ENCODE peak calls at places on chromosomes 16 and 17, in five cellular contexts. G is NCI-H510A treated with DMSO at 0.1 percent for 48 hours, J is OCI-M1, D is SW 1271, H is fibroblast of the conjunctiva. X is an unnamed sample.

GRCh38 chr16:81424761-81425160 is 19.8 kb upstream of the CMIP start:
- DNase-seq in G (no peak), J (peak), D (no peak), H (no peak), X (no peak)

GRCh38 chr17:82030470-82031302 is 792 bp upstream of the RAC3 start:
- DNase-seq in G (peak), J (peak), D (peak), H (peak), X (peak)

GRCh38 chr17:27551701-27552466 is 79.1 kb upstream of the LGALS9 start:
- DNase-seq in G (peak), J (no peak), D (no peak), H (no peak), X (no peak)

GRCh38 chr17:79789943-79790804 is 6.7 kb downstream of the CBX8 start:
- DNase-seq in G (no peak), J (peak), D (no peak), H (no peak), X (no peak)

GRCh38 chr17:4176803-4177472 is 33.9 kb downstream of the CYB5D2 start:
- DNase-seq in G (no peak), J (no peak), D (no peak), H (no peak), X (no peak)

GRCh38 chr16:83200005-83200779 is 573.4 kb downstream of the CDH13 start:
- DNase-seq in G (peak), J (peak), D (no peak), H (no peak), X (peak)

GRCh38 chr16:46721885-46722284 is 26.3 kb downstream of the MYLK3 start:
- DNase-seq in G (no peak), J (no peak), D (no peak), H (no peak), X (no peak)

GRCh38 chr16:77840623-77841274 is 52.4 kb downstream of the VAT1L start:
- DNase-seq in G (no peak), J (no peak), D (no peak), H (peak), X (no peak)

GRCh38 chr16:30131869-30132475 is 9.0 kb upstream of the MAPK3 start:
- DNase-seq in G (peak), J (no peak), D (no peak), H (no peak), X (no peak)

GRCh38 chr17:79990051-79990592 is 45.5 kb downstream of the TBC1D16 start:
- DNase-seq in G (no peak), J (no peak), D (no peak), H (no peak), X (no peak)

GRCh38 chr16:50326835-50327465 is 41.8 kb downstream of the BRD7 start:
- DNase-seq in G (peak), J (peak), D (no peak), H (peak), X (no peak)

GRCh38 chr17:77831497-77832179 is 126.9 kb upstream of the TNRC6C start:
- DNase-seq in G (no peak), J (no peak), D (no peak), H (peak), X (peak)

GRCh38 chr17:54493691-54494090 is 407.0 kb upstream of the TOM1L1 start:
- DNase-seq in G (no peak), J (no peak), D (no peak), H (no peak), X (no peak)

GRCh38 chr16:58511933-58512815 is 3.1 kb upstream of the SETD6 start:
- DNase-seq in G (peak), J (peak), D (no peak), H (peak), X (peak)

GRCh38 chr17:63830278-63830677 is 2.8 kb upstream of the FTSJ3 start:
- DNase-seq in G (no peak), J (no peak), D (no peak), H (no peak), X (no peak)

GRCh38 chr17:68198931-68199836 is 48.7 kb upstream of the AMZ2 start:
- DNase-seq in G (peak), J (no peak), D (no peak), H (no peak), X (no peak)

GRCh38 chr16:882256-882655 is 81.7 kb upstream of the GNG13 start:
- DNase-seq in G (no peak), J (no peak), D (no peak), H (no peak), X (no peak)

GRCh38 chr17:17108681-17109049 is 66.4 kb downstream of the MPRIP start:
- DNase-seq in G (peak), J (no peak), D (no peak), H (no peak), X (peak)

GRCh38 chr17:29581583-29582253 is 7.7 kb downstream of the GIT1 start:
- DNase-seq in G (no peak), J (no peak), D (no peak), H (no peak), X (no peak)

GRCh38 chr17:2106308-2106707 is 51.4 kb downstream of the HIC1 start:
- DNase-seq in G (no peak), J (no peak), D (no peak), H (no peak), X (no peak)

GRCh38 chr17:50471009-50471905 is 2.6 kb upstream of the CHAD start:
- DNase-seq in G (no peak), J (no peak), D (no peak), H (no peak), X (no peak)

GRCh38 chr17:9432121-9432866 is 143.3 kb downstream of the STX8 start:
- DNase-seq in G (no peak), J (no peak), D (no peak), H (peak), X (no peak)

GRCh38 chr17:38911081-38911730 is 14.2 kb upstream of the LASP1NB start:
- DNase-seq in G (no peak), J (no peak), D (no peak), H (no peak), X (no peak)

X was measured in dorsolateral prefrontal cortex.